ENCODE peak calls at places on chromosomes 13 and 19, in nine cellular contexts. L is activated CD4-positive, alpha-beta memory T cell treated with anti-CD3 and anti-CD28 coated beads, Interleukin-2, amount 10 ng/mL, durations not matched to agents 7 days and 5 days; U is IMR-90; R is mucosa of descending colon; S is stimulated activated CD4-positive, alpha-beta T cell treated with anti-CD3 and anti-CD28 coated beads, Interleukin-1b, Interleukin-23, amount 100 ng/mL, for 1 hour; D is iris pigment epithelial cell; F is stomach; H is hepatic stellate cell; Q is activated CD4-positive, CD25-positive, alpha-beta regulatory T cell. J is an unnamed sample.

GRCh38 chr19:23817519-23817918 is 58.8 kb upstream of the ZNF681 start:
- DNase-seq in L (peak; percentile 25), H (peak; percentile 7), Q (peak; percentile 2), U (peak; percentile 4), S (peak; percentile 4), R (peak; percentile 66), D (peak; percentile 69), F (peak; percentile 31), J (peak; percentile 9)

GRCh38 chr13:98999635-98999952 is 21.7 kb upstream of the DOCK9 start:
- DNase-seq in Q (no peak), D (peak; percentile 64), H (no peak), R (no peak), S (no peak), U (peak; percentile 19), L (no peak), F (no peak), J (no peak)

GRCh38 chr19:40791349-40791748 is 7.6 kb upstream of the EGLN2 start:
- DNase-seq in U (no peak), H (no peak), D (no peak), R (no peak), F (no peak), Q (no peak), S (no peak), L (no peak), J (no peak)

GRCh38 chr19:7654401-7654800 is 14.4 kb upstream of the RETN start:
- DNase-seq in R (no peak), Q (no peak), H (no peak), L (no peak), U (peak; percentile 5), F (no peak), D (no peak), S (no peak), J (no peak)

GRCh38 chr13:28394422-28394821 is 100.5 kb downstream of the FLT1 start:
- DNase-seq in L (no peak), U (peak; percentile 34), D (peak; percentile 73), R (no peak), S (no peak), F (no peak), Q (no peak), H (no peak), J (no peak)

GRCh38 chr13:99617474-99618255 is 116.4 kb downstream of the TM9SF2 start:
- DNase-seq in D (peak; percentile 63), H (peak; percentile 40), U (peak; percentile 38), L (peak; percentile 40), Q (no peak), S (no peak), F (no peak), R (peak; percentile 12), J (peak; percentile 34)

GRCh38 chr13:22220186-22221160 is 549.6 kb downstream of the FGF9 start:
- DNase-seq in U (no peak), Q (no peak), H (no peak), R (peak; percentile 61), D (no peak), L (no peak), S (no peak), F (no peak), J (no peak)

GRCh38 chr13:98869408-98870090 is 108.3 kb downstream of the DOCK9 start:
- DNase-seq in D (peak; percentile 33), U (no peak), S (no peak), H (no peak), L (no peak), R (no peak), Q (no peak), F (peak; percentile 29), J (peak; percentile 14)

GRCh38 chr19:495440-496332 is 600 bp upstream of the MADCAM1 start:
- DNase-seq in F (no peak), L (peak; percentile 67), S (no peak), H (no peak), Q (no peak), D (no peak), U (peak; percentile 39), R (no peak), J (peak; percentile 52)

GRCh38 chr13:29522044-29522685 is 73.3 kb downstream of the SLC7A1 start:
- DNase-seq in D (peak; percentile 93), S (no peak), U (peak; percentile 61), R (no peak), Q (no peak), H (peak; percentile 94), L (no peak), F (no peak), J (peak; percentile 77)

GRCh38 chr19:29245221-29245620 is 32.3 kb upstream of the UQCRFS1 start:
- DNase-seq in F (no peak), R (no peak), U (no peak), D (no peak), S (no peak), Q (no peak), H (no peak), L (no peak), J (no peak)

GRCh38 chr19:11225172-11225571 is 14.2 kb upstream of the ANGPTL8 start:
- DNase-seq in F (no peak), S (no peak), L (no peak), R (no peak), Q (no peak), D (no peak), H (no peak), U (no peak), J (no peak)

GRCh38 chr13:112445411-112446271 is 69.5 kb downstream of the SPACA7 start:
- DNase-seq in R (no peak), Q (no peak), F (peak; percentile 22), H (no peak), D (no peak), U (no peak), L (peak; percentile 9), S (no peak), J (no peak)

GRCh38 chr19:38596057-38596981 is 21.4 kb downstream of the MAP4K1 start:
- DNase-seq in Q (no peak), L (peak; percentile 29), F (peak; percentile 72), U (no peak), R (peak; percentile 73), S (no peak), H (no peak), D (peak; percentile 6), J (no peak)

J was measured in MG63.